ENCODE peak calls at places on chromosome 5, in seven cellular contexts. Z is HCT116; Q is stimulated activated CD8-positive, alpha-beta memory T cell treated with anti-CD3 and anti-CD28 coated beads, Interleukin-4, amount 100 ng/mL, for 24 hours; R is osteocyte; H is A172; S is transverse colon; J is KBM-7. N is an unnamed sample.

GRCh38 chr5:129724222-129724621 is 23.7 kb upstream of the MINAR2 start:
- DNase-seq in Z (no peak), Q (no peak), R (no peak), H (no peak), S (no peak), J (no peak), N (no peak)

GRCh38 chr5:132243366-132243977 is 14.0 kb upstream of the PDLIM4 start:
- DNase-seq in Z (no peak), Q (no peak), R (no peak), H (no peak), S (peak; percentile 6), J (no peak), N (no peak)

GRCh38 chr5:134445841-134446818 is 34.4 kb upstream of the CDKN2AIPNL start:
- DNase-seq in Z (no peak), Q (no peak), R (no peak), H (no peak), S (no peak), J (no peak), N (no peak)

GRCh38 chr5:20000416-20000815 is 12.4 kb upstream of the CDH18 start:
- DNase-seq in Z (no peak), Q (no peak), R (no peak), H (no peak), S (no peak), J (no peak), N (no peak)

GRCh38 chr5:88682797-88683496 is 200.0 kb downstream of the MEF2C start:
- DNase-seq in Z (no peak), Q (no peak), R (no peak), H (no peak), S (no peak), J (no peak), N (no peak)

GRCh38 chr5:83564069-83564749 is 92.7 kb downstream of the VCAN start:
- DNase-seq in Z (peak; percentile 35), Q (no peak), R (no peak), H (peak; percentile 42), S (no peak), J (peak; percentile 75), N (no peak)

GRCh38 chr5:145347026-145347616 is 488.0 kb downstream of the PRELID2 start:
- DNase-seq in Z (peak; percentile 23), Q (no peak), R (no peak), H (peak; percentile 55), S (no peak), J (peak; percentile 50), N (no peak)

GRCh38 chr5:57117601-57118000 is 56.3 kb upstream of the GPBP1 start:
- DNase-seq in Z (no peak), Q (peak; percentile 10), R (peak; percentile 51), H (no peak), S (no peak), J (peak; percentile 11), N (no peak)

GRCh38 chr5:76271836-76272235 is 131.2 kb upstream of the IQGAP2 start:
- DNase-seq in Z (no peak), Q (no peak), R (no peak), H (no peak), S (no peak), J (no peak), N (no peak)

GRCh38 chr5:181211208-181211607 is 6.2 kb upstream of the TRIM7 start:
- DNase-seq in Z (no peak), Q (no peak), R (no peak), H (no peak), S (no peak), J (no peak), N (no peak)

GRCh38 chr5:172091956-172092732 is 85.7 kb upstream of the FBXW11 start:
- DNase-seq in Z (no peak), Q (no peak), R (no peak), H (no peak), S (no peak), J (no peak), N (no peak)

GRCh38 chr5:150399158-150400019 is 13.3 kb downstream of the CD74 start:
- DNase-seq in Z (no peak), Q (no peak), R (no peak), H (no peak), S (no peak), J (no peak), N (no peak)

GRCh38 chr5:132492386-132492785 is 1.8 kb upstream of the IRF1 start:
- DNase-seq in Z (no peak), Q (no peak), R (no peak), H (peak; percentile 56), S (peak; percentile 5), J (no peak), N (no peak)

GRCh38 chr5:122144236-122144635 is 14.9 kb downstream of the ZNF474 start:
- DNase-seq in Z (no peak), Q (no peak), R (no peak), H (no peak), S (no peak), J (no peak), N (no peak)

GRCh38 chr5:82312373-82312856 is 34.3 kb upstream of the RPS23 start:
- DNase-seq in Z (peak; percentile 54), Q (peak; percentile 1), R (peak; percentile 88), H (peak; percentile 74), S (peak; percentile 64), J (peak; percentile 86), N (peak; percentile 66)

GRCh38 chr5:2752059-2752874 is 790 bp upstream of the IRX2 start:
- DNase-seq in Z (no peak), Q (no peak), R (peak; percentile 88), H (no peak), S (no peak), J (no peak), N (no peak)

GRCh38 chr5:73513996-73514395 is 15.8 kb downstream of the BTF3 start:
- DNase-seq in Z (no peak), Q (no peak), R (no peak), H (no peak), S (peak; percentile 44), J (no peak), N (peak; percentile 37)

GRCh38 chr5:95803271-95804148 is 19.0 kb downstream of the GLRX start:
- DNase-seq in Z (no peak), Q (no peak), R (peak; percentile 48), H (no peak), S (no peak), J (no peak), N (no peak)

GRCh38 chr5:10580531-10581423 is 16.9 kb downstream of the ANKRD33B start:
- DNase-seq in Z (no peak), Q (no peak), R (peak; percentile 66), H (no peak), S (no peak), J (no peak), N (no peak)

GRCh38 chr5:76663573-76663972 is 40.4 kb upstream of the F2RL2 start:
- DNase-seq in Z (no peak), Q (no peak), R (no peak), H (no peak), S (no peak), J (no peak), N (no peak)

GRCh38 chr5:172658391-172658790 is 17.3 kb downstream of the NEURL1B start:
- DNase-seq in Z (no peak), Q (no peak), R (no peak), H (no peak), S (no peak), J (no peak), N (no peak)

GRCh38 chr5:146052780-146053179 is 52.6 kb downstream of the PLAC8L1 start:
- DNase-seq in Z (no peak), Q (no peak), R (no peak), H (no peak), S (no peak), J (peak; percentile 26), N (no peak)

GRCh38 chr5:74009502-74009901 is 383.5 kb downstream of the ARHGEF28 start:
- DNase-seq in Z (no peak), Q (no peak), R (no peak), H (no peak), S (no peak), J (no peak), N (no peak)

GRCh38 chr5:7869474-7870136 is 657 bp downstream of the MTRR start:
- DNase-seq in Z (no peak), Q (peak; percentile 17), R (no peak), H (peak; percentile 4), S (peak; percentile 37), J (no peak), N (no peak)

GRCh38 chr5:81971086-81971693 is 633 bp upstream of the ATG10 start:
- DNase-seq in Z (no peak), Q (no peak), R (no peak), H (peak; percentile 40), S (peak; percentile 9), J (no peak), N (no peak)

GRCh38 chr5:147223951-147224791 is 10.7 kb upstream of the STK32A start:
- DNase-seq in Z (peak; percentile 36), Q (no peak), R (no peak), H (peak; percentile 61), S (peak; percentile 16), J (peak; percentile 16), N (no peak)

GRCh38 chr5:92907914-92908606 is 673.0 kb downstream of the NR2F1-AS1 start:
- DNase-seq in Z (no peak), Q (no peak), R (no peak), H (peak; percentile 73), S (no peak), J (peak; percentile 7), N (no peak)

GRCh38 chr5:132225165-132226032 is 2.3 kb downstream of the P4HA2 start:
- DNase-seq in Z (no peak), Q (no peak), R (no peak), H (peak; percentile 41), S (peak; percentile 83), J (no peak), N (peak; percentile 74)

GRCh38 chr5:82174128-82174918 is 103.8 kb downstream of the RPS23 start:
- DNase-seq in Z (peak; percentile 60), Q (peak; percentile 44), R (no peak), H (peak; percentile 68), S (peak; percentile 57), J (peak; percentile 71), N (peak; percentile 78)

GRCh38 chr5:150394103-150394502 is 18.6 kb downstream of the CD74 start:
- DNase-seq in Z (no peak), Q (no peak), R (no peak), H (peak; percentile 67), S (no peak), J (no peak), N (no peak)

GRCh38 chr5:58360794-58361193 is 99.1 kb downstream of the PLK2 start:
- DNase-seq in Z (no peak), Q (no peak), R (no peak), H (no peak), S (no peak), J (no peak), N (no peak)

GRCh38 chr5:73188764-73189521 is 15.9 kb downstream of the TMEM174 start:
- DNase-seq in Z (peak; percentile 8), Q (no peak), R (no peak), H (peak; percentile 18), S (no peak), J (no peak), N (no peak)

GRCh38 chr5:52994266-52994665 is 5.1 kb downstream of the ITGA2 start:
- DNase-seq in Z (no peak), Q (no peak), R (no peak), H (no peak), S (no peak), J (no peak), N (no peak)

GRCh38 chr5:110262754-110263153 is 463.7 kb downstream of the TMEM232 start:
- DNase-seq in Z (no peak), Q (no peak), R (no peak), H (peak; percentile 35), S (no peak), J (no peak), N (no peak)

GRCh38 chr5:40754381-40755092 is 1.2 kb downstream of the TTC33 start:
- DNase-seq in Z (no peak), Q (no peak), R (no peak), H (peak; percentile 14), S (no peak), J (no peak), N (no peak)

GRCh38 chr5:160449458-160449857 is 27.8 kb downstream of the PTTG1 start:
- DNase-seq in Z (no peak), Q (no peak), R (no peak), H (no peak), S (no peak), J (no peak), N (no peak)

N was measured in left colon.